ENCODE peak calls at places on chromosomes 16 and 17, in four cellular contexts. D, V, Y and C are unnamed samples.

GRCh38 chr17:77729587-77729986 is 228.9 kb upstream of the TNRC6C start:
- DNase-seq in V (no peak), D (no peak), Y (no peak), C (no peak)

GRCh38 chr16:50519001-50519400 is 29.2 kb upstream of the NKD1 start:
- DNase-seq in V (no peak), Y (no peak), D (no peak), C (no peak)

GRCh38 chr16:66554021-66554420 is 1.6 kb downstream of the CKLF start:
- DNase-seq in Y (no peak), D (no peak), V (no peak), C (no peak)

GRCh38 chr17:68499587-68499986 is 12.6 kb upstream of the PRKAR1A start:
- DNase-seq in Y (no peak), D (no peak), V (no peak), C (no peak)

GRCh38 chr17:2192367-2193028 is 111.1 kb downstream of the SMG6 start:
- DNase-seq in D (no peak), V (no peak), Y (peak; percentile 86), C (peak; percentile 56)

GRCh38 chr16:57540387-57540786 is 2.1 kb upstream of the ADGRG5 start:
- DNase-seq in Y (no peak), D (no peak), V (no peak), C (no peak)

GRCh38 chr17:59840908-59841666 is 51.7 kb downstream of the TUBD1 start:
- DNase-seq in D (no peak), V (no peak), Y (no peak), C (no peak)

GRCh38 chr17:15263680-15264079 is 1.4 kb downstream of the PMP22 start:
- DNase-seq in D (no peak), Y (no peak), V (no peak), C (no peak)

GRCh38 chr16:55302635-55303034 is 21.4 kb upstream of the IRX6 start:
- DNase-seq in Y (no peak), D (no peak), V (no peak), C (no peak)

GRCh38 chr16:66480265-66481080 is 53.4 kb downstream of the BEAN1 start:
- DNase-seq in Y (peak; percentile 62), V (no peak), D (no peak), C (no peak)

GRCh38 chr16:86059253-86060171 is 160.6 kb downstream of the IRF8 start:
- DNase-seq in D (no peak), Y (no peak), V (no peak), C (no peak)

GRCh38 chr16:66427871-66428681 is 981 bp downstream of the BEAN1 start:
- DNase-seq in Y (no peak), D (no peak), V (no peak), C (no peak)